ENCODE peak calls at places on chromosome 1, in five cellular contexts. One of them, this sample, is unnamed.

GRCh38 chr1:55869050-55869449 is 653.9 kb upstream of the USP24 start:
- DNase-seq in DMS79 treated with DMSO at 0.1 percent for 48 hours: peak; percentile 66
- DNase-seq in SW 1271: no peak
- DNase-seq in ovary: no peak
- DNase-seq in lower lobe of right lung: peak; percentile 69
- DNase-seq in this sample: no peak

GRCh38 chr1:104084380-104084779 is 334.7 kb downstream of the AMY1C start:
- DNase-seq in DMS79 treated with DMSO at 0.1 percent for 48 hours: no peak
- DNase-seq in SW 1271: no peak
- DNase-seq in ovary: no peak
- DNase-seq in lower lobe of right lung: no peak
- DNase-seq in this sample: no peak

GRCh38 chr1:159922499-159923202 is 2.7 kb downstream of the TAGLN2 start:
- DNase-seq in DMS79 treated with DMSO at 0.1 percent for 48 hours: no peak
- DNase-seq in SW 1271: no peak
- DNase-seq in ovary: peak; percentile 68
- DNase-seq in lower lobe of right lung: peak; percentile 81
- DNase-seq in this sample: peak; percentile 92

GRCh38 chr1:75203415-75204277 is 69.5 kb downstream of the LHX8 start:
- DNase-seq in DMS79 treated with DMSO at 0.1 percent for 48 hours: peak; percentile 24
- DNase-seq in SW 1271: peak; percentile 61
- DNase-seq in ovary: no peak
- DNase-seq in lower lobe of right lung: no peak
- DNase-seq in this sample: peak; percentile 45

GRCh38 chr1:10744654-10745238 is 51.7 kb downstream of the CASZ1 start:
- DNase-seq in DMS79 treated with DMSO at 0.1 percent for 48 hours: no peak
- DNase-seq in SW 1271: no peak
- DNase-seq in ovary: no peak
- DNase-seq in lower lobe of right lung: no peak
- DNase-seq in this sample: no peak

GRCh38 chr1:169321539-169321938 is 46.1 kb downstream of the NME7 start:
- DNase-seq in DMS79 treated with DMSO at 0.1 percent for 48 hours: no peak
- DNase-seq in SW 1271: peak; percentile 39
- DNase-seq in ovary: no peak
- DNase-seq in lower lobe of right lung: no peak
- DNase-seq in this sample: peak; percentile 42

GRCh38 chr1:45304311-45305081 is 22.2 kb upstream of the HPDL start:
- DNase-seq in DMS79 treated with DMSO at 0.1 percent for 48 hours: peak; percentile 70
- DNase-seq in SW 1271: no peak
- DNase-seq in ovary: peak; percentile 51
- DNase-seq in lower lobe of right lung: no peak
- DNase-seq in this sample: no peak

GRCh38 chr1:40438391-40439015 is 11.8 kb upstream of the ZFP69B start:
- DNase-seq in DMS79 treated with DMSO at 0.1 percent for 48 hours: no peak
- DNase-seq in SW 1271: peak; percentile 17
- DNase-seq in ovary: no peak
- DNase-seq in lower lobe of right lung: no peak
- DNase-seq in this sample: peak; percentile 30

GRCh38 chr1:58545591-58546519 is 671 bp downstream of the OMA1 start:
- DNase-seq in DMS79 treated with DMSO at 0.1 percent for 48 hours: peak; percentile 91
- DNase-seq in SW 1271: peak; percentile 49
- DNase-seq in ovary: peak; percentile 73
- DNase-seq in lower lobe of right lung: peak; percentile 90
- DNase-seq in this sample: peak; percentile 86

GRCh38 chr1:245599413-245600174 is 444.8 kb downstream of the KIF26B start:
- DNase-seq in DMS79 treated with DMSO at 0.1 percent for 48 hours: no peak
- DNase-seq in SW 1271: no peak
- DNase-seq in ovary: no peak
- DNase-seq in lower lobe of right lung: no peak
- DNase-seq in this sample: peak; percentile 98

GRCh38 chr1:232039303-232039702 is 412.7 kb downstream of the DISC1 start:
- DNase-seq in DMS79 treated with DMSO at 0.1 percent for 48 hours: peak; percentile 73
- DNase-seq in SW 1271: no peak
- DNase-seq in ovary: no peak
- DNase-seq in lower lobe of right lung: no peak
- DNase-seq in this sample: no peak

GRCh38 chr1:33271666-33272505 is 15.6 kb downstream of the ZNF362 start:
- DNase-seq in DMS79 treated with DMSO at 0.1 percent for 48 hours: no peak
- DNase-seq in SW 1271: no peak
- DNase-seq in ovary: no peak
- DNase-seq in lower lobe of right lung: no peak
- DNase-seq in this sample: no peak

GRCh38 chr1:82722608-82723007 is 921.9 kb downstream of the ADGRL2 start:
- DNase-seq in DMS79 treated with DMSO at 0.1 percent for 48 hours: no peak
- DNase-seq in SW 1271: no peak
- DNase-seq in ovary: no peak
- DNase-seq in lower lobe of right lung: no peak
- DNase-seq in this sample: no peak

GRCh38 chr1:12450831-12451559 is 167.0 kb downstream of the DHRS3 start:
- DNase-seq in DMS79 treated with DMSO at 0.1 percent for 48 hours: peak; percentile 45
- DNase-seq in SW 1271: no peak
- DNase-seq in ovary: no peak
- DNase-seq in lower lobe of right lung: no peak
- DNase-seq in this sample: no peak

GRCh38 chr1:72557446-72558049 is 275.2 kb upstream of the NEGR1 start:
- DNase-seq in DMS79 treated with DMSO at 0.1 percent for 48 hours: no peak
- DNase-seq in SW 1271: peak; percentile 8
- DNase-seq in ovary: no peak
- DNase-seq in lower lobe of right lung: no peak
- DNase-seq in this sample: no peak

GRCh38 chr1:2598329-2598931 is 11.9 kb downstream of the PRXL2B start:
- DNase-seq in DMS79 treated with DMSO at 0.1 percent for 48 hours: no peak
- DNase-seq in SW 1271: no peak
- DNase-seq in ovary: no peak
- DNase-seq in lower lobe of right lung: no peak
- DNase-seq in this sample: no peak

GRCh38 chr1:245177071-245177900 is 22.5 kb downstream of the KIF26B start:
- DNase-seq in DMS79 treated with DMSO at 0.1 percent for 48 hours: no peak
- DNase-seq in SW 1271: no peak
- DNase-seq in ovary: no peak
- DNase-seq in lower lobe of right lung: no peak
- DNase-seq in this sample: no peak

GRCh38 chr1:91282695-91283420 is 121.8 kb downstream of the HFM1 start:
- DNase-seq in DMS79 treated with DMSO at 0.1 percent for 48 hours: peak; percentile 36
- DNase-seq in SW 1271: peak; percentile 48
- DNase-seq in ovary: peak; percentile 30
- DNase-seq in lower lobe of right lung: no peak
- DNase-seq in this sample: peak; percentile 78

GRCh38 chr1:36359911-36360310 is 25.8 kb downstream of the STK40 start:
- DNase-seq in DMS79 treated with DMSO at 0.1 percent for 48 hours: peak; percentile 33
- DNase-seq in SW 1271: no peak
- DNase-seq in ovary: no peak
- DNase-seq in lower lobe of right lung: no peak
- DNase-seq in this sample: no peak

GRCh38 chr1:34013136-34013535 is 149.3 kb downstream of the HMGB4 start:
- DNase-seq in DMS79 treated with DMSO at 0.1 percent for 48 hours: no peak
- DNase-seq in SW 1271: no peak
- DNase-seq in ovary: no peak
- DNase-seq in lower lobe of right lung: no peak
- DNase-seq in this sample: no peak

GRCh38 chr1:212915245-212916091 is 34.9 kb upstream of the VASH2 start:
- DNase-seq in DMS79 treated with DMSO at 0.1 percent for 48 hours: no peak
- DNase-seq in SW 1271: no peak
- DNase-seq in ovary: peak; percentile 19
- DNase-seq in lower lobe of right lung: no peak
- DNase-seq in this sample: peak; percentile 69

GRCh38 chr1:90675161-90675847 is 41.8 kb downstream of the BARHL2 start:
- DNase-seq in DMS79 treated with DMSO at 0.1 percent for 48 hours: no peak
- DNase-seq in SW 1271: no peak
- DNase-seq in ovary: no peak
- DNase-seq in lower lobe of right lung: no peak
- DNase-seq in this sample: no peak

GRCh38 chr1:157170677-157171515 is 32.7 kb upstream of the ETV3 start:
- DNase-seq in DMS79 treated with DMSO at 0.1 percent for 48 hours: no peak
- DNase-seq in SW 1271: no peak
- DNase-seq in ovary: no peak
- DNase-seq in lower lobe of right lung: peak; percentile 67
- DNase-seq in this sample: peak; percentile 13

GRCh38 chr1:23793018-23793781 is 2.3 kb downstream of the LYPLA2 start:
- DNase-seq in DMS79 treated with DMSO at 0.1 percent for 48 hours: no peak
- DNase-seq in SW 1271: no peak
- DNase-seq in ovary: no peak
- DNase-seq in lower lobe of right lung: peak; percentile 81
- DNase-seq in this sample: no peak

GRCh38 chr1:183841550-183841949 is 36.6 kb downstream of the RGL1 start:
- DNase-seq in DMS79 treated with DMSO at 0.1 percent for 48 hours: no peak
- DNase-seq in SW 1271: no peak
- DNase-seq in ovary: no peak
- DNase-seq in lower lobe of right lung: no peak
- DNase-seq in this sample: no peak

GRCh38 chr1:61082336-61083013 is at the start of gene NFIA:
- DNase-seq in DMS79 treated with DMSO at 0.1 percent for 48 hours: peak; percentile 48
- DNase-seq in SW 1271: peak; percentile 32
- DNase-seq in ovary: peak; percentile 46
- DNase-seq in lower lobe of right lung: peak; percentile 67
- DNase-seq in this sample: peak; percentile 78

GRCh38 chr1:36223373-36223995 is 759 bp upstream of the THRAP3 start:
- DNase-seq in DMS79 treated with DMSO at 0.1 percent for 48 hours: peak; percentile 73
- DNase-seq in SW 1271: peak; percentile 30
- DNase-seq in ovary: no peak
- DNase-seq in lower lobe of right lung: no peak
- DNase-seq in this sample: peak; percentile 87

GRCh38 chr1:44828003-44828651 is 14.9 kb downstream of the PTCH2 start:
- DNase-seq in DMS79 treated with DMSO at 0.1 percent for 48 hours: no peak
- DNase-seq in SW 1271: no peak
- DNase-seq in ovary: no peak
- DNase-seq in lower lobe of right lung: no peak
- DNase-seq in this sample: no peak

GRCh38 chr1:151372411-151372934 is at the start of gene SELENBP1:
- DNase-seq in DMS79 treated with DMSO at 0.1 percent for 48 hours: peak; percentile 92
- DNase-seq in SW 1271: no peak
- DNase-seq in ovary: peak; percentile 91
- DNase-seq in lower lobe of right lung: peak; percentile 89
- DNase-seq in this sample: peak; percentile 89